ENCODE peak calls at places on chromosomes 1 and 21, in four cellular contexts. H is H9, M is mesendoderm, K is neuronal stem cell. I is an unnamed sample.

GRCh38 chr21:44555200-44555875 is 3.3 kb downstream of the KRTAP10-3 start:
- DNase-seq in H (no peak), K (no peak), M (no peak), I (no peak)

GRCh38 chr21:38806153-38806941 is 618 bp downstream of the ETS2 start:
- DNase-seq in K (peak), H (no peak), M (no peak), I (no peak)

GRCh38 chr21:37017951-37018679 is 11.6 kb downstream of the RIPPLY3 start:
- DNase-seq in H (no peak), K (no peak), M (no peak), I (no peak)

GRCh38 chr1:20731057-20731991 is 1.2 kb downstream of the SH2D5 start:
- DNase-seq in H (no peak), M (no peak), K (no peak), I (no peak)

GRCh38 chr21:26966978-26967913 is at the start of gene ADAMTS5:
- DNase-seq in M (peak), K (peak), H (peak), I (peak)

GRCh38 chr1:151905070-151905442 is 4.3 kb downstream of the THEM4 start:
- DNase-seq in K (no peak), M (no peak), H (no peak), I (no peak)

GRCh38 chr1:2480986-2481364 is 4.9 kb downstream of the PLCH2 start:
- DNase-seq in K (no peak), H (no peak), M (no peak), I (no peak)

GRCh38 chr1:163472267-163472666 is 150.5 kb downstream of the NUF2 start:
- DNase-seq in M (no peak), K (no peak), H (no peak), I (no peak)

GRCh38 chr1:233244183-233244582 is 51.3 kb downstream of the PCNX2 start:
- DNase-seq in M (no peak), H (no peak), K (no peak), I (no peak)

GRCh38 chr1:231770776-231771175 is 144.2 kb downstream of the DISC1 start:
- DNase-seq in K (no peak), M (no peak), H (no peak), I (no peak)

GRCh38 chr1:172745014-172745413 is 86.1 kb downstream of the FASLG start:
- DNase-seq in H (no peak), K (peak), M (peak), I (peak)

GRCh38 chr1:206728588-206728987 is 42.0 kb upstream of the IL19 start:
- DNase-seq in H (no peak), M (no peak), K (no peak), I (no peak)

GRCh38 chr1:237677979-237678378 is 212.7 kb downstream of the ZP4 start:
- DNase-seq in M (peak), K (no peak), H (no peak), I (peak)

GRCh38 chr1:59116920-59117542 is 179.9 kb upstream of the FGGY start:
- DNase-seq in H (peak), M (peak), K (peak), I (peak)

GRCh38 chr1:65422241-65423203 is 2.1 kb downstream of the LEPR start:
- DNase-seq in M (no peak), H (no peak), K (no peak), I (peak)

GRCh38 chr1:19752083-19752696 is 47.5 kb downstream of the TMCO4 start:
- DNase-seq in H (no peak), K (no peak), M (no peak), I (no peak)

GRCh38 chr1:173894189-173894588 is 22.9 kb downstream of the SERPINC1 start:
- DNase-seq in K (no peak), H (no peak), M (no peak), I (no peak)

GRCh38 chr1:244113532-244114320 is 62.6 kb downstream of the ZBTB18 start:
- DNase-seq in K (no peak), M (peak), H (no peak), I (no peak)

GRCh38 chr21:39511102-39511501 is 59.3 kb downstream of the SH3BGR start:
- DNase-seq in H (no peak), K (no peak), M (no peak), I (no peak)

GRCh38 chr1:81432089-81432488 is 368.6 kb upstream of the ADGRL2 start:
- DNase-seq in K (no peak), M (no peak), H (no peak), I (peak)

GRCh38 chr1:2449636-2450454 is 26.2 kb upstream of the PLCH2 start:
- DNase-seq in M (no peak), H (no peak), K (no peak), I (no peak)

GRCh38 chr1:176164014-176164678 is 42.9 kb downstream of the COP1 start:
- DNase-seq in H (no peak), M (no peak), K (no peak), I (no peak)

GRCh38 chr1:201707027-201707426 is 121.9 kb upstream of the IPO9 start:
- DNase-seq in K (no peak), H (no peak), M (no peak), I (no peak)

DNA sequence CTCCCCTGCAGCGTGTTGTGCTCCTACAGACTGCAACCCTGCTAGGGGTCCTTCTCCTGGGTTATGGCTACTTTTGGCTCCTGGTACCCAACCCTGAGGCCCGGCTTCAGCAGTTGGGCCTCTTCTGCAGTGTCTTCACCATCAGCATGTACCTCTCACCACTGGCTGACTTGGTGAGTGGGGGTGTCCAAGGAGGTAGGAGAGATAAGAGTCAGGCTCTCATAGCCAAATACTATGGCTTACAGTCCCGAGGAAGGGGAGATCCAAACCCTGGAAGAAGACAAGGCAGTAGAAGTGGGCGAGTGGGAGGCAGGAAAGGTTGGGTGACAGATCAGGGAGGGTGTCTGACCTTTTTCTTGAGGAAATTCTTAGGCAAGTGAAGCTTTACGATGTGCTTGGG is 1.9 kb downstream of the SLC50A1 start:
- DNase-seq in M (no peak), H (no peak), K (no peak), I (no peak)
- H3K18ac ChIP-seq in M (no peak), H (no peak), K (no peak), I (no peak)

GRCh38 chr21:46425566-46425965 is 33.1 kb upstream of the DIP2A start:
- DNase-seq in K (no peak), M (no peak), H (no peak), I (no peak)
- H4K8ac ChIP-seq in K (no peak), M (no peak), H (no peak), I (no peak)

DNA sequence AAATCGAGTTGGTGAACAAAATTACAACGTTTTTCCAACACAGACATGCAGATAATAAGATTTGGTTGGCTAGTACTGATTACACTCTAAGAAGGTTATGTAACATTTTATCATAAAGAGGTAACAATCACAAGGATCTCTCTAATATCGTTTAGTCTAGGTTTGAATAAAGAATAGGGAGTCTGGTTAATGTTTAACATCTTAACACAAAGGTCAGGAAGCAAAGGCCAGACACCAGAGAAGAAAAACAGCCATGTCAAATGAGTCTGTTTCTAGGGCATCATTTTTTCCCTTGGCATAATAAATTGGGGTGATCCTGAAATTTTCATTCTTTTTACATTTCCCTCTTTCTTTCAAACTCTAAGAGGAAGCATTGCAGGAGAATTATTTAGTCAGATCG is 207.4 kb upstream of the CHRM3 start:
- DNase-seq in K (no peak), H (no peak), M (no peak), I (no peak)
- H3K18ac ChIP-seq in K (no peak), H (no peak), M (no peak), I (no peak)

GRCh38 chr21:16125274-16125673 is 395.5 kb downstream of the USP25 start:
- DNase-seq in K (no peak), H (no peak), M (no peak), I (no peak)

GRCh38 chr21:16124397-16125130 is 394.8 kb downstream of the USP25 start:
- DNase-seq in K (no peak), H (no peak), M (no peak), I (no peak)
- H4K8ac ChIP-seq in K (no peak), H (no peak), M (no peak), I (no peak)

GRCh38 chr1:119632103-119632490 is 16.0 kb downstream of the ZNF697 start:
- DNase-seq in H (no peak), M (no peak), K (no peak), I (no peak)
- H3K18ac ChIP-seq in H (no peak), M (no peak), K (peak), I (no peak)

GRCh38 chr21:34531399-34531798 is 19.4 kb upstream of the KCNE1 start:
- DNase-seq in H (no peak), M (no peak), K (no peak), I (no peak)
- H4K8ac ChIP-seq in H (no peak), M (no peak), K (no peak), I (no peak)

DNA sequence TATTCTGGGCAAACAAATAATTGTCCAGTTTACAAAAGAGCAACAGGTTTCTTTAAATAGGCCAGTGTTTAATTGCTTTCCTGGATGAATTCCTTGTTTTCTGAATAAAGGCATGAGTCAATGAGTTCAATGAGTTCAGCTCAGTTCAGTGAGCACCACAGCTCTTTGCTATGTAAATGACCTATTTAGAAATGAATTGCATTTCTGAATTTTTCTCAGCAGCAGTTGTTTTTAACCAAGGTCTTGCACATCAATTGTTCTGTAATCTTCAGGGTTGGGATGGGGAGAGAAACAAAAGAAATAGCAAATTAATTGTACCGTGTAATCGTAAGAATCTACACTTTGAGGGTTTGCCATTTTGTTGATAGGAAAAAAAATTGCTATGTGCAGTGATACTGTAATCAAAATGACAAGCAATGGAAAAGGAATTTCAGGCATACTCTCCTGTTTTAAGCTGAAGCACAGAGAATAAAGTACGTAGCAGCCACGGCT is 45.7 kb downstream of the MIS18A start:
- DNase-seq in H (no peak), K (no peak), M (no peak), I (no peak)
- H3K18ac ChIP-seq in H (no peak), K (no peak), M (no peak), I (no peak)